ENCODE peak calls at places on chromosomes 5 and 9, in seven cellular contexts. E is HuH-7; D is adipocyte; S is NCI-H1436 treated with DMSO at 0.1 percent for 48 hours; H is stimulated activated CD4-positive, alpha-beta T cell treated with anti-CD3 and anti-CD28 coated beads, Interleukin-4, amount 100 ng/mL, for 4 hours; P is tibial artery; B is RCC 7860. Z is an unnamed sample.

GRCh38 chr9:89402695-89403427 is 84.6 kb downstream of the SECISBP2 start:
- DNase-seq in E (no peak), D (no peak), S (no peak), H (no peak), P (no peak), B (no peak), Z (no peak)

GRCh38 chr9:15966471-15966870 is 413.6 kb downstream of the CCDC171 start:
- DNase-seq in E (no peak), D (no peak), S (no peak), H (no peak), P (no peak), B (no peak), Z (no peak)

GRCh38 chr5:1028481-1029269 is 20.1 kb downstream of the NKD2 start:
- DNase-seq in E (no peak), D (no peak), S (no peak), H (no peak), P (no peak), B (no peak), Z (no peak)

GRCh38 chr5:111901303-111901702 is 144.3 kb upstream of the NREP start:
- DNase-seq in E (no peak), D (no peak), S (no peak), H (no peak), P (no peak), B (no peak), Z (no peak)

GRCh38 chr5:62268239-62268638 is 37.8 kb upstream of the KIF2A start:
- DNase-seq in E (peak; percentile 55), D (no peak), S (peak; percentile 7), H (no peak), P (no peak), B (peak; percentile 68), Z (no peak)

GRCh38 chr9:86600291-86600690 is 246.1 kb upstream of the TUT7 start:
- DNase-seq in E (no peak), D (peak; percentile 23), S (no peak), H (no peak), P (no peak), B (no peak), Z (no peak)

GRCh38 chr5:58787982-58788381 is 205.1 kb downstream of the RAB3C start:
- DNase-seq in E (no peak), D (no peak), S (no peak), H (no peak), P (no peak), B (no peak), Z (no peak)

GRCh38 chr5:148179234-148179824 is 11.0 kb downstream of the SPINK14 start:
- DNase-seq in E (no peak), D (peak; percentile 79), S (peak; percentile 15), H (no peak), P (no peak), B (peak; percentile 29), Z (no peak)

GRCh38 chr5:152406082-152406481 is 1.0 kb upstream of the NMUR2 start:
- DNase-seq in E (no peak), D (no peak), S (no peak), H (no peak), P (no peak), B (no peak), Z (no peak)

GRCh38 chr5:145101246-145101645 is 733.9 kb downstream of the PRELID2 start:
- DNase-seq in E (peak; percentile 1), D (peak; percentile 8), S (no peak), H (no peak), P (no peak), B (no peak), Z (no peak)

GRCh38 chr9:113973963-113974413 is 97.9 kb downstream of the ZNF618 start:
- DNase-seq in E (no peak), D (peak; percentile 45), S (no peak), H (no peak), P (no peak), B (no peak), Z (peak; percentile 68)

GRCh38 chr9:114153761-114154596 is 1.4 kb upstream of the COL27A1 start:
- DNase-seq in E (peak; percentile 92), D (peak; percentile 67), S (no peak), H (no peak), P (no peak), B (no peak), Z (no peak)

GRCh38 chr9:109986423-109987055 is 206.5 kb downstream of the PALM2AKAP2 start:
- DNase-seq in E (no peak), D (peak; percentile 91), S (no peak), H (no peak), P (no peak), B (peak; percentile 89), Z (no peak)

GRCh38 chr9:133005221-133005760 is 25.5 kb upstream of the GTF3C5 start:
- DNase-seq in E (no peak), D (no peak), S (no peak), H (no peak), P (no peak), B (no peak), Z (no peak)

GRCh38 chr5:39815701-39816100 is 390.9 kb upstream of the DAB2 start:
- DNase-seq in E (peak; percentile 18), D (peak; percentile 13), S (no peak), H (no peak), P (no peak), B (no peak), Z (no peak)

GRCh38 chr9:123465304-123465703 is 109.3 kb downstream of the CRB2 start:
- DNase-seq in E (peak; percentile 60), D (no peak), S (no peak), H (no peak), P (no peak), B (no peak), Z (no peak)

GRCh38 chr9:78115073-78115472 is 83.5 kb upstream of the GNAQ start:
- DNase-seq in E (peak; percentile 24), D (no peak), S (no peak), H (no peak), P (no peak), B (no peak), Z (no peak)

GRCh38 chr9:14312721-14313377 is 1.1 kb downstream of the NFIB start:
- DNase-seq in E (no peak), D (peak; percentile 64), S (no peak), H (no peak), P (peak; percentile 70), B (no peak), Z (no peak)

GRCh38 chr9:135098400-135099105 is 11.1 kb downstream of the OLFM1 start:
- DNase-seq in E (peak; percentile 75), D (peak; percentile 25), S (no peak), H (no peak), P (no peak), B (no peak), Z (no peak)

GRCh38 chr5:138963763-138964371 is 88.7 kb upstream of the LRRTM2 start:
- DNase-seq in E (no peak), D (no peak), S (no peak), H (no peak), P (no peak), B (peak; percentile 28), Z (no peak)

GRCh38 chr5:173989432-173990082 is 587 bp downstream of the C5orf47 start:
- DNase-seq in E (no peak), D (no peak), S (no peak), H (no peak), P (no peak), B (no peak), Z (no peak)

GRCh38 chr5:88664630-88665029 is 218.4 kb downstream of the MEF2C start:
- DNase-seq in E (no peak), D (no peak), S (no peak), H (no peak), P (no peak), B (no peak), Z (no peak)

GRCh38 chr9:35962126-35962906 is 4.4 kb upstream of the OR2S2 start:
- DNase-seq in E (no peak), D (peak; percentile 50), S (no peak), H (no peak), P (no peak), B (no peak), Z (no peak)

GRCh38 chr5:65721050-65721774 is 697 bp downstream of the SGTB start:
- DNase-seq in E (peak; percentile 46), D (peak; percentile 81), S (no peak), H (no peak), P (peak; percentile 73), B (peak; percentile 26), Z (no peak)

GRCh38 chr9:122005597-122005996 is 87.5 kb downstream of the TTLL11 start:
- DNase-seq in E (peak; percentile 46), D (peak; percentile 59), S (no peak), H (no peak), P (no peak), B (peak; percentile 27), Z (no peak)

GRCh38 chr5:112316006-112316405 is 103.1 kb downstream of the EPB41L4A start:
- DNase-seq in E (no peak), D (no peak), S (no peak), H (no peak), P (no peak), B (no peak), Z (no peak)

GRCh38 chr5:115873392-115873791 is 31.7 kb downstream of the AP3S1 start:
- DNase-seq in E (no peak), D (peak; percentile 50), S (peak; percentile 13), H (no peak), P (no peak), B (no peak), Z (no peak)

GRCh38 chr5:62418462-62419076 is 6.0 kb downstream of the IPO11 start:
- DNase-seq in E (no peak), D (no peak), S (no peak), H (no peak), P (no peak), B (no peak), Z (no peak)

GRCh38 chr9:127773245-127773644 is 5.2 kb downstream of the SH2D3C start:
- DNase-seq in E (no peak), D (no peak), S (no peak), H (no peak), P (no peak), B (no peak), Z (no peak)

GRCh38 chr5:119058979-119059529 is 11.8 kb upstream of the DMXL1 start:
- DNase-seq in E (no peak), D (no peak), S (no peak), H (no peak), P (no peak), B (no peak), Z (no peak)

GRCh38 chr5:3311443-3311842 is 284.2 kb upstream of the IRX1 start:
- DNase-seq in E (no peak), D (no peak), S (no peak), H (no peak), P (no peak), B (no peak), Z (no peak)

GRCh38 chr9:5671711-5672353 is 42.9 kb downstream of the RIC1 start:
- DNase-seq in E (peak; percentile 5), D (no peak), S (no peak), H (no peak), P (no peak), B (no peak), Z (no peak)

GRCh38 chr9:88889386-88889785 is 101.9 kb upstream of the S1PR3 start:
- DNase-seq in E (no peak), D (peak; percentile 28), S (no peak), H (no peak), P (no peak), B (no peak), Z (no peak)